ENCODE peak calls at places on chromosomes 12 and 14, in ten cellular contexts. M is HFFc6; Y is stimulated activated CD4-positive, alpha-beta T cell treated with anti-CD3 and anti-CD28 coated beads, Interleukin-1b, Interleukin-23, amount 100 ng/mL, for 1 hour; S is Caki2; F is hypothalamus; J is tibial artery; X is progenitor cell of endocrine pancreas; O is ascending aorta; Q is endothelial cell of umbilical vein; P is adipocyte. H is an unnamed sample.

GRCh38 chr12:93804392-93805179 is 127.4 kb downstream of the CRADD start:
- DNase-seq in M (peak; percentile 30), Y (no peak), S (no peak), F (no peak), J (no peak), X (no peak), O (no peak), Q (peak; percentile 71), P (no peak), H (no peak)

GRCh38 chr14:91264151-91265150 is 19.9 kb upstream of the GPR68 start:
- DNase-seq in M (no peak), Y (no peak), S (no peak), F (no peak), J (no peak), X (no peak), O (no peak), Q (no peak), P (peak; percentile 38), H (no peak)

GRCh38 chr14:92386637-92387036 is 63.7 kb downstream of the SLC24A4 start:
- DNase-seq in M (no peak), Y (no peak), S (no peak), F (no peak), J (no peak), X (no peak), O (no peak), Q (no peak), P (no peak), H (no peak)

GRCh38 chr12:102329883-102330282 is 132.2 kb upstream of the PMCH start:
- DNase-seq in M (no peak), Y (no peak), S (no peak), F (no peak), J (no peak), X (no peak), O (no peak), Q (no peak), P (no peak), H (no peak)

GRCh38 chr12:91579516-91580263 is 397.1 kb upstream of the DCN start:
- DNase-seq in M (no peak), Y (no peak), S (no peak), F (no peak), J (no peak), X (no peak), O (no peak), Q (no peak), P (no peak), H (no peak)

GRCh38 chr12:51917746-51918453 is 10.6 kb downstream of the ACVRL1 start:
- DNase-seq in M (no peak), Y (no peak), S (no peak), F (no peak), J (no peak), X (no peak), O (no peak), Q (peak; percentile 66), P (no peak), H (no peak)

GRCh38 chr12:12877789-12878455 is 13.4 kb upstream of the GPRC5A start:
- DNase-seq in M (no peak), Y (no peak), S (no peak), F (no peak), J (no peak), X (no peak), O (peak; percentile 71), Q (no peak), P (peak; percentile 35), H (no peak)

GRCh38 chr12:10361084-10361483 is 28.8 kb downstream of the KLRK1 start:
- DNase-seq in M (no peak), Y (no peak), S (peak; percentile 61), F (no peak), J (no peak), X (no peak), O (no peak), Q (no peak), P (no peak), H (no peak)

GRCh38 chr14:103058209-103059055 is 1.1 kb upstream of the CDC42BPB start:
- DNase-seq in M (no peak), Y (no peak), S (no peak), F (no peak), J (no peak), X (no peak), O (peak; percentile 60), Q (no peak), P (no peak), H (no peak)

GRCh38 chr12:119222222-119222951 is 43.7 kb downstream of the HSPB8 start:
- DNase-seq in M (no peak), Y (no peak), S (no peak), F (no peak), J (no peak), X (no peak), O (no peak), Q (no peak), P (no peak), H (no peak)

GRCh38 chr12:42568952-42569916 is 20.3 kb downstream of the PRICKLE1 start:
- DNase-seq in M (peak; percentile 66), Y (no peak), S (peak; percentile 64), F (no peak), J (no peak), X (no peak), O (no peak), Q (peak; percentile 72), P (peak; percentile 85), H (no peak)

GRCh38 chr12:63918788-63919300 is 74.3 kb downstream of the SRGAP1 start:
- DNase-seq in M (peak; percentile 92), Y (no peak), S (peak; percentile 99), F (no peak), J (no peak), X (no peak), O (no peak), Q (peak; percentile 81), P (peak; percentile 78), H (no peak)

GRCh38 chr12:44581642-44582242 is 294.4 kb downstream of the NELL2 start:
- DNase-seq in M (no peak), Y (no peak), S (peak; percentile 32), F (no peak), J (no peak), X (no peak), O (no peak), Q (no peak), P (no peak), H (no peak)

GRCh38 chr12:15662983-15663659 is 126.1 kb downstream of the EPS8 start:
- DNase-seq in M (no peak), Y (no peak), S (peak; percentile 58), F (no peak), J (no peak), X (no peak), O (no peak), Q (no peak), P (no peak), H (no peak)

GRCh38 chr12:87439990-87440827 is 589.0 kb downstream of the C12orf50 start:
- DNase-seq in M (peak; percentile 43), Y (no peak), S (peak; percentile 100), F (no peak), J (peak; percentile 24), X (no peak), O (peak; percentile 64), Q (peak; percentile 75), P (peak; percentile 91), H (no peak)

GRCh38 chr12:76003263-76003640 is 28.3 kb downstream of the PHLDA1 start:
- DNase-seq in M (no peak), Y (no peak), S (no peak), F (no peak), J (no peak), X (no peak), O (no peak), Q (peak; percentile 35), P (no peak), H (no peak)

GRCh38 chr12:76237086-76237701 is 111.0 kb downstream of the BBS10 start:
- DNase-seq in M (no peak), Y (no peak), S (no peak), F (no peak), J (no peak), X (no peak), O (no peak), Q (no peak), P (no peak), H (no peak)

GRCh38 chr14:65696801-65697200 is 284.3 kb downstream of the FUT8 start:
- DNase-seq in M (peak; percentile 25), Y (no peak), S (no peak), F (no peak), J (no peak), X (no peak), O (no peak), Q (no peak), P (peak; percentile 0), H (no peak)

GRCh38 chr14:99664636-99665273 is 19.3 kb upstream of the CYP46A1 start:
- DNase-seq in M (no peak), Y (no peak), S (no peak), F (no peak), J (no peak), X (no peak), O (no peak), Q (no peak), P (no peak), H (no peak)

GRCh38 chr14:25615174-25615573 is 565.2 kb upstream of the STXBP6 start:
- DNase-seq in M (no peak), Y (no peak), S (no peak), F (no peak), J (no peak), X (no peak), O (no peak), Q (no peak), P (no peak), H (no peak)

GRCh38 chr12:56565510-56566101 is 44.0 kb downstream of the RBMS2 start:
- DNase-seq in M (peak; percentile 40), Y (no peak), S (peak; percentile 58), F (peak; percentile 0), J (peak; percentile 72), X (no peak), O (peak; percentile 86), Q (peak; percentile 98), P (peak; percentile 96), H (no peak)

GRCh38 chr12:113852273-113852672 is 113.9 kb downstream of the RBM19 start:
- DNase-seq in M (no peak), Y (no peak), S (no peak), F (no peak), J (no peak), X (no peak), O (no peak), Q (no peak), P (no peak), H (no peak)

GRCh38 chr14:39988939-39989338 is 556.7 kb upstream of the FBXO33 start:
- DNase-seq in M (no peak), Y (no peak), S (peak; percentile 47), F (no peak), J (no peak), X (no peak), O (no peak), Q (no peak), P (peak; percentile 4), H (no peak)

GRCh38 chr12:47085815-47086252 is 6.1 kb upstream of the AMIGO2 start:
- DNase-seq in M (peak; percentile 70), Y (no peak), S (peak; percentile 75), F (no peak), J (no peak), X (no peak), O (no peak), Q (peak; percentile 77), P (peak; percentile 81), H (no peak)

GRCh38 chr14:52692248-52692962 is 3.0 kb downstream of the ERO1A start:
- DNase-seq in M (no peak), Y (no peak), S (no peak), F (no peak), J (no peak), X (no peak), O (no peak), Q (no peak), P (peak; percentile 80), H (no peak)